ENCODE peak calls at places on chromosomes 7 and 10, in seven cellular contexts. W is ureter; N is stimulated activated CD4-positive, alpha-beta T cell treated with anti-CD3 and anti-CD28 coated beads, Interleukin-4, amount 100 ng/mL, for 4 hours; Q is cardiac muscle cell; B is T-helper 9 cell; K is A172; J is AG09319. M is an unnamed sample.

GRCh38 chr7:156662269-156662668 is 21.7 kb downstream of the RNF32 start:
- DNase-seq in W (no peak), N (no peak), Q (no peak), B (no peak), K (no peak), J (no peak), M (no peak)

GRCh38 chr10:108556176-108556575 is 1367.1 kb downstream of the XPNPEP1 start:
- DNase-seq in W (no peak), N (no peak), Q (peak), B (no peak), K (peak), J (no peak), M (no peak)

GRCh38 chr10:75058142-75058541 is 53.3 kb upstream of the SAMD8 start:
- DNase-seq in W (no peak), N (no peak), Q (no peak), B (no peak), K (no peak), J (no peak), M (no peak)

GRCh38 chr7:27767374-27767773 is 27.4 kb downstream of the TAX1BP1 start:
- DNase-seq in W (no peak), N (no peak), Q (peak), B (no peak), K (peak), J (no peak), M (no peak)

GRCh38 chr10:130360826-130361311 is 224.7 kb downstream of the GLRX3 start:
- DNase-seq in W (peak), N (no peak), Q (no peak), B (no peak), K (no peak), J (no peak), M (no peak)

GRCh38 chr7:16960566-16960965 is 78.8 kb upstream of the AGR3 start:
- DNase-seq in W (no peak), N (no peak), Q (no peak), B (no peak), K (no peak), J (no peak), M (no peak)

GRCh38 chr7:36090976-36091375 is 62.1 kb upstream of the EEPD1 start:
- DNase-seq in W (no peak), N (no peak), Q (no peak), B (no peak), K (no peak), J (no peak), M (no peak)

GRCh38 chr10:130790339-130790738 is 521.2 kb downstream of the TCERG1L start:
- DNase-seq in W (no peak), N (no peak), Q (no peak), B (no peak), K (no peak), J (no peak), M (no peak)

GRCh38 chr10:123204127-123204461 is 49.9 kb downstream of the BUB3 start:
- DNase-seq in W (no peak), N (no peak), Q (no peak), B (no peak), K (no peak), J (no peak), M (no peak)

GRCh38 chr10:110641256-110641655 is 2.9 kb upstream of the RBM20 start:
- DNase-seq in W (no peak), N (peak), Q (no peak), B (no peak), K (peak), J (no peak), M (peak)

GRCh38 chr7:121544726-121545125 is 148.6 kb upstream of the FAM3C start:
- DNase-seq in W (no peak), N (no peak), Q (peak), B (no peak), K (peak), J (peak), M (peak)

GRCh38 chr7:104677587-104677986 is 336.4 kb upstream of the KMT2E start:
- DNase-seq in W (no peak), N (no peak), Q (no peak), B (no peak), K (no peak), J (no peak), M (no peak)

GRCh38 chr7:22447759-22448158 is 52.2 kb downstream of the STEAP1B start:
- DNase-seq in W (no peak), N (no peak), Q (no peak), B (no peak), K (no peak), J (no peak), M (no peak)

GRCh38 chr7:30526163-30526562 is 21.5 kb upstream of the GGCT start:
- DNase-seq in W (no peak), N (no peak), Q (no peak), B (no peak), K (no peak), J (no peak), M (peak)

GRCh38 chr10:95229724-95230627 is 35.9 kb downstream of the ACSM6 start:
- DNase-seq in W (no peak), N (no peak), Q (peak), B (no peak), K (peak), J (peak), M (peak)

GRCh38 chr7:712601-713457 is 13.7 kb upstream of the DNAAF5 start:
- DNase-seq in W (peak), N (no peak), Q (no peak), B (no peak), K (no peak), J (no peak), M (no peak)

GRCh38 chr7:45574521-45575500 is 643 bp downstream of the ADCY1 start:
- DNase-seq in W (no peak), N (no peak), Q (peak), B (no peak), K (peak), J (no peak), M (no peak)

GRCh38 chr10:104505521-104506041 is 135.5 kb upstream of the SORCS3 start:
- DNase-seq in W (no peak), N (no peak), Q (no peak), B (no peak), K (no peak), J (no peak), M (no peak)

GRCh38 chr7:73907554-73908122 is 46.7 kb downstream of the TMEM270 start:
- DNase-seq in W (no peak), N (no peak), Q (no peak), B (no peak), K (no peak), J (no peak), M (no peak)

GRCh38 chr10:121087129-121087528 is 236.0 kb downstream of the WDR11 start:
- DNase-seq in W (no peak), N (no peak), Q (no peak), B (no peak), K (no peak), J (no peak), M (no peak)

GRCh38 chr10:79383974-79384606 is 36.8 kb downstream of the PPIF start:
- DNase-seq in W (no peak), N (no peak), Q (no peak), B (no peak), K (no peak), J (no peak), M (no peak)

GRCh38 chr7:94067047-94067446 is 62.9 kb upstream of the BET1 start:
- DNase-seq in W (no peak), N (no peak), Q (no peak), B (no peak), K (no peak), J (no peak), M (no peak)

GRCh38 chr10:133461027-133461426 is 7.3 kb downstream of the SCART1 start:
- DNase-seq in W (no peak), N (no peak), Q (no peak), B (no peak), K (no peak), J (no peak), M (no peak)

GRCh38 chr7:5456420-5456819 is 32.8 kb upstream of the TNRC18 start:
- DNase-seq in W (no peak), N (no peak), Q (no peak), B (no peak), K (no peak), J (no peak), M (no peak)

GRCh38 chr10:32687116-32687515 is 241.2 kb downstream of the CCDC7 start:
- DNase-seq in W (no peak), N (no peak), Q (no peak), B (no peak), K (no peak), J (no peak), M (no peak)

GRCh38 chr7:28748934-28749584 is 209.1 kb downstream of the TRIL start:
- DNase-seq in W (no peak), N (no peak), Q (no peak), B (no peak), K (peak), J (no peak), M (peak)

GRCh38 chr10:57420881-57421280 is 846.8 kb downstream of the IPMK start:
- DNase-seq in W (no peak), N (no peak), Q (no peak), B (no peak), K (no peak), J (no peak), M (no peak)

GRCh38 chr7:43692582-43693373 is 36.5 kb downstream of the COA1 start:
- DNase-seq in W (no peak), N (no peak), Q (no peak), B (no peak), K (peak), J (no peak), M (no peak)

GRCh38 chr10:131706952-131707351 is 193.9 kb upstream of the PPP2R2D start:
- DNase-seq in W (peak), N (no peak), Q (no peak), B (no peak), K (no peak), J (no peak), M (no peak)

GRCh38 chr7:2512179-2512644 is 7.4 kb upstream of the LFNG start:
- DNase-seq in W (no peak), N (no peak), Q (no peak), B (no peak), K (no peak), J (no peak), M (no peak)

GRCh38 chr10:103896225-103896624 is 21.8 kb downstream of the STN1 start:
- DNase-seq in W (no peak), N (no peak), Q (no peak), B (no peak), K (peak), J (no peak), M (no peak)

GRCh38 chr7:81013036-81013435 is 94.2 kb upstream of the SEMA3C start:
- DNase-seq in W (no peak), N (no peak), Q (peak), B (no peak), K (peak), J (no peak), M (peak)